ENCODE peak calls at places on chromosomes 6 and 20, in nine cellular contexts. One of them, this sample, is unnamed.

GRCh38 chr6:101585501-101585900 is 192.0 kb downstream of the GRIK2 start:
- DNase-seq in cardiac muscle cell: no peak
- DNase-seq in ovary: no peak
- DNase-seq in heart right ventricle: no peak
- DNase-seq in tibial artery: no peak
- DNase-seq in fibroblast of villous mesenchyme: no peak
- DNase-seq in body of pancreas: no peak
- DNase-seq in HFFc6: no peak
- DNase-seq in cardiac fibroblast: no peak
- DNase-seq in this sample: no peak

GRCh38 chr6:155527443-155527842 is 71.8 kb upstream of the NOX3 start:
- DNase-seq in HFFc6: no peak
- DNase-seq in body of pancreas: no peak
- DNase-seq in cardiac muscle cell: no peak
- DNase-seq in ovary: no peak
- DNase-seq in fibroblast of villous mesenchyme: peak; percentile 5
- DNase-seq in tibial artery: no peak
- DNase-seq in cardiac fibroblast: no peak
- DNase-seq in heart right ventricle: no peak
- DNase-seq in this sample: no peak

GRCh38 chr6:30883476-30883742 is 910 bp upstream of the DDR1 start:
- DNase-seq in ovary: no peak
- DNase-seq in HFFc6: no peak
- DNase-seq in fibroblast of villous mesenchyme: no peak
- DNase-seq in heart right ventricle: no peak
- DNase-seq in body of pancreas: no peak
- DNase-seq in cardiac muscle cell: no peak
- DNase-seq in tibial artery: peak; percentile 64
- DNase-seq in cardiac fibroblast: no peak
- DNase-seq in this sample: no peak

GRCh38 chr6:93523365-93523764 is 104.0 kb upstream of the EPHA7 start:
- DNase-seq in cardiac fibroblast: no peak
- DNase-seq in fibroblast of villous mesenchyme: no peak
- DNase-seq in cardiac muscle cell: no peak
- DNase-seq in tibial artery: no peak
- DNase-seq in heart right ventricle: no peak
- DNase-seq in body of pancreas: no peak
- DNase-seq in ovary: no peak
- DNase-seq in HFFc6: no peak
- DNase-seq in this sample: no peak

GRCh38 chr6:36677753-36678487 is 594 bp upstream of the CDKN1A start:
- DNase-seq in heart right ventricle: no peak
- DNase-seq in ovary: no peak
- DNase-seq in cardiac muscle cell: no peak
- DNase-seq in body of pancreas: no peak
- DNase-seq in cardiac fibroblast: no peak
- DNase-seq in HFFc6: no peak
- DNase-seq in fibroblast of villous mesenchyme: no peak
- DNase-seq in tibial artery: no peak
- DNase-seq in this sample: no peak

GRCh38 chr6:136317023-136317649 is 27.5 kb upstream of the BCLAF1 start:
- DNase-seq in heart right ventricle: no peak
- DNase-seq in cardiac muscle cell: peak; percentile 77
- DNase-seq in HFFc6: peak; percentile 48
- DNase-seq in cardiac fibroblast: peak; percentile 82
- DNase-seq in tibial artery: no peak
- DNase-seq in body of pancreas: peak; percentile 74
- DNase-seq in ovary: peak; percentile 34
- DNase-seq in fibroblast of villous mesenchyme: peak; percentile 71
- DNase-seq in this sample: no peak

GRCh38 chr20:48238326-48238725 is 453.0 kb upstream of the SULF2 start:
- DNase-seq in fibroblast of villous mesenchyme: peak; percentile 57
- DNase-seq in heart right ventricle: no peak
- DNase-seq in cardiac fibroblast: peak; percentile 1
- DNase-seq in cardiac muscle cell: no peak
- DNase-seq in tibial artery: no peak
- DNase-seq in body of pancreas: no peak
- DNase-seq in ovary: no peak
- DNase-seq in HFFc6: peak; percentile 26
- DNase-seq in this sample: no peak

GRCh38 chr6:102501615-102502014 is 1108.1 kb downstream of the GRIK2 start:
- DNase-seq in cardiac fibroblast: no peak
- DNase-seq in ovary: no peak
- DNase-seq in cardiac muscle cell: no peak
- DNase-seq in body of pancreas: no peak
- DNase-seq in HFFc6: no peak
- DNase-seq in heart right ventricle: no peak
- DNase-seq in tibial artery: no peak
- DNase-seq in fibroblast of villous mesenchyme: no peak
- DNase-seq in this sample: no peak

GRCh38 chr6:133017581-133017980 is 203.2 kb downstream of the RPS12 start:
- DNase-seq in fibroblast of villous mesenchyme: peak; percentile 10
- DNase-seq in cardiac muscle cell: no peak
- DNase-seq in cardiac fibroblast: peak; percentile 32
- DNase-seq in HFFc6: no peak
- DNase-seq in heart right ventricle: no peak
- DNase-seq in ovary: no peak
- DNase-seq in body of pancreas: no peak
- DNase-seq in tibial artery: no peak
- DNase-seq in this sample: no peak

GRCh38 chr6:166435574-166435973 is 52.8 kb upstream of the MPC1 start:
- DNase-seq in body of pancreas: peak; percentile 35
- DNase-seq in HFFc6: no peak
- DNase-seq in tibial artery: no peak
- DNase-seq in fibroblast of villous mesenchyme: no peak
- DNase-seq in cardiac muscle cell: no peak
- DNase-seq in ovary: no peak
- DNase-seq in cardiac fibroblast: no peak
- DNase-seq in heart right ventricle: peak; percentile 44
- DNase-seq in this sample: no peak
- TF ChIP-seq CTCF in body of pancreas: no peak
- TF ChIP-seq CTCF in HFFc6: no peak
- TF ChIP-seq CTCF in tibial artery: no peak
- TF ChIP-seq CTCF in fibroblast of villous mesenchyme: no peak
- TF ChIP-seq CTCF in cardiac muscle cell: no peak
- TF ChIP-seq CTCF in ovary: no peak
- TF ChIP-seq CTCF in cardiac fibroblast: no peak
- TF ChIP-seq CTCF in heart right ventricle: no peak
- TF ChIP-seq CTCF in this sample: no peak

DNA sequence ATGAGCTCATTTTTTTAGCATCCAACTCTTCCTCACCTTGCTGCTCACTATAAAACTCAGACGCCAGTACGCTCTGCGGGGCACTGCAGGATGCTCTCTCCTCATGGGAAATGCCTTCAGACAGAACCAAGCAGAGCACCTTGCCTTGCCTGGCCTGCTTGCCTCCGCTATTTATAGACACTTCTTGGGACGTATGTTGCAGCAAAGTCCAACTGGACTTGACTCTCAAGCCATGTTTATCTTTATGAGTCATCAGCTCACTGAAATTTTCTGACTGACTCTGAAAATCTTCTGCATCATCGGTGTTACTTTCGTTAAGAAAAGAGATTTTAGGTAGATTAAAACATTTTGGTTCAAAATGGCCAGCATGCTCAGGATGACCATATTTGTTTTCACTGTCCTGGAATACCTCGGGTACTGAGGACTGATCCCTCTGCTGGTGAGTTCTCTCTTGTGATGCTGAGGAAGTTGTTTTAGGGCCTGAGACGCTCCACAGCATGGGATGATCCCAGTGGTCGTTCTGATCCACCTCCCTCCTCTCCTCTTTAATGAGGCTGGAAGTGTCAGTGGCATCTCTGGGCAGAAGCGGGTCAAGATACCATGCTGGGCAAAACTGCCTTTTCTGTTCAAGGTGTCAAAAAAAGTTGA is 204.5 kb downstream of the KIF16B start:
- DNase-seq in body of pancreas: no peak
- DNase-seq in tibial artery: no peak
- DNase-seq in heart right ventricle: no peak
- DNase-seq in cardiac fibroblast: peak; percentile 53
- DNase-seq in cardiac muscle cell: no peak
- DNase-seq in HFFc6: no peak
- DNase-seq in ovary: no peak
- DNase-seq in fibroblast of villous mesenchyme: peak; percentile 33
- DNase-seq in this sample: no peak
- TF ChIP-seq CTCF in body of pancreas: no peak
- TF ChIP-seq CTCF in tibial artery: no peak
- TF ChIP-seq CTCF in heart right ventricle: no peak
- TF ChIP-seq CTCF in cardiac fibroblast: no peak
- TF ChIP-seq CTCF in cardiac muscle cell: no peak
- TF ChIP-seq CTCF in HFFc6: no peak
- TF ChIP-seq CTCF in ovary: no peak
- TF ChIP-seq CTCF in fibroblast of villous mesenchyme: no peak
- TF ChIP-seq CTCF in this sample: no peak

GRCh38 chr6:38033442-38033982 is 214.0 kb downstream of the ZFAND3 start:
- DNase-seq in cardiac fibroblast: no peak
- DNase-seq in fibroblast of villous mesenchyme: no peak
- DNase-seq in heart right ventricle: no peak
- DNase-seq in ovary: no peak
- DNase-seq in tibial artery: no peak
- DNase-seq in body of pancreas: no peak
- DNase-seq in cardiac muscle cell: no peak
- DNase-seq in HFFc6: no peak
- DNase-seq in this sample: no peak

GRCh38 chr6:38030380-38030779 is 210.9 kb downstream of the ZFAND3 start:
- DNase-seq in HFFc6: no peak
- DNase-seq in cardiac fibroblast: no peak
- DNase-seq in cardiac muscle cell: no peak
- DNase-seq in heart right ventricle: no peak
- DNase-seq in fibroblast of villous mesenchyme: no peak
- DNase-seq in body of pancreas: no peak
- DNase-seq in ovary: no peak
- DNase-seq in tibial artery: no peak
- DNase-seq in this sample: no peak

GRCh38 chr6:38039497-38039896 is 220.0 kb downstream of the ZFAND3 start:
- DNase-seq in fibroblast of villous mesenchyme: no peak
- DNase-seq in cardiac fibroblast: peak; percentile 21
- DNase-seq in HFFc6: no peak
- DNase-seq in heart right ventricle: no peak
- DNase-seq in tibial artery: no peak
- DNase-seq in body of pancreas: no peak
- DNase-seq in cardiac muscle cell: no peak
- DNase-seq in ovary: no peak
- DNase-seq in this sample: no peak

GRCh38 chr6:38035478-38035877 is 216.0 kb downstream of the ZFAND3 start:
- DNase-seq in ovary: no peak
- DNase-seq in body of pancreas: no peak
- DNase-seq in cardiac muscle cell: no peak
- DNase-seq in cardiac fibroblast: peak; percentile 22
- DNase-seq in fibroblast of villous mesenchyme: peak; percentile 25
- DNase-seq in heart right ventricle: no peak
- DNase-seq in tibial artery: no peak
- DNase-seq in HFFc6: no peak
- DNase-seq in this sample: no peak

DNA sequence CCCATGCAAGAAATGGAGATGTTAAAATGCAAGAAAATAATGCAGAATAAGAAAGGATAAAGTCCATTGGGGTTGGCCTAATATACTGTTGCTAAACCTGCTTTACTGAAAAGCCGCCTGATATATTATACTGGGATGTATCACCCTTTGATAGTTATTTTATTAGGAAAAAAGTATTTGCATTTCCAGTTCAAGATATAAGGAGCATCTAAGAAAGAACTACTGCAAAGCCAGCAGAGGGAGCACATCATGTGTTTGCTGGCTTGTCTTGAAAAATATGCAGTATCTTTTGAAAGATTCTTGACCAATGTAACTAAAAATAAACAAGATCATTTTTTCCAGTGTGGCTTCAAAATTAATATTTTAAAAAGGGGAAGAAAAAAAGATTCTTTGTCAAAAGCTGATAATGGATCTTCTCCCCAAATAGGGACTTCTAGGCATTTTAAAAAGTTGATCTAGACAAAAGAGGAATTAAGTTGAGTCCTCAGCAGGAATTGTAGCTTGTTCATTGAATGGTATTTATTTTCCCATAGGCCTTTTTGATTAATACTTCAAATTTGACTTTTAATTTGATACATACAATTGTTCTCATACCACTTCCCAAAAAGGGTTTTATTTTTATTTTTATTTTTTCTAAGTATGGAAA is 214.9 kb downstream of the ZFAND3 start:
- DNase-seq in heart right ventricle: no peak
- DNase-seq in cardiac muscle cell: peak; percentile 32
- DNase-seq in fibroblast of villous mesenchyme: peak; percentile 64
- DNase-seq in cardiac fibroblast: peak; percentile 72
- DNase-seq in HFFc6: peak; percentile 58
- DNase-seq in body of pancreas: no peak
- DNase-seq in tibial artery: no peak
- DNase-seq in ovary: no peak
- DNase-seq in this sample: no peak
- TF ChIP-seq CTCF in heart right ventricle: peak; percentile 58
- TF ChIP-seq CTCF in cardiac muscle cell: peak; percentile 68
- TF ChIP-seq CTCF in fibroblast of villous mesenchyme: peak; percentile 69
- TF ChIP-seq CTCF in cardiac fibroblast: peak; percentile 68
- TF ChIP-seq CTCF in HFFc6: peak; percentile 85
- TF ChIP-seq CTCF in body of pancreas: peak; percentile 15
- TF ChIP-seq CTCF in tibial artery: peak; percentile 35
- TF ChIP-seq CTCF in ovary: no peak
- TF ChIP-seq CTCF in this sample: no peak

GRCh38 chr20:52469143-52469542 is 277.6 kb upstream of the ZFP64 start:
- DNase-seq in heart right ventricle: no peak
- DNase-seq in ovary: no peak
- DNase-seq in fibroblast of villous mesenchyme: no peak
- DNase-seq in body of pancreas: no peak
- DNase-seq in tibial artery: no peak
- DNase-seq in cardiac muscle cell: no peak
- DNase-seq in cardiac fibroblast: no peak
- DNase-seq in HFFc6: no peak
- DNase-seq in this sample: no peak
- TF ChIP-seq CTCF in heart right ventricle: no peak
- TF ChIP-seq CTCF in ovary: no peak
- TF ChIP-seq CTCF in fibroblast of villous mesenchyme: no peak
- TF ChIP-seq CTCF in body of pancreas: no peak
- TF ChIP-seq CTCF in tibial artery: no peak
- TF ChIP-seq CTCF in cardiac muscle cell: no peak
- TF ChIP-seq CTCF in cardiac fibroblast: no peak
- TF ChIP-seq CTCF in HFFc6: no peak
- TF ChIP-seq CTCF in this sample: no peak